ENCODE peak calls at places on chromosomes 11 and 22, in six cellular contexts. E, P, A, R, G and V are unnamed samples.

GRCh38 chr11:60914620-60915249 is 777 bp downstream of the TMEM109 start:
- DNase-seq in E (no peak), P (peak; percentile 47), A (peak; percentile 92), R (peak; percentile 40), G (peak; percentile 44), V (no peak)

GRCh38 chr11:105297463-105297862 is 157.9 kb upstream of the CARD18 start:
- DNase-seq in E (no peak), P (peak; percentile 22), A (peak; percentile 32), R (no peak), G (no peak), V (peak; percentile 67)

GRCh38 chr11:62707277-62707771 is at the start of the genes BSCL2 and GNG3:
- DNase-seq in E (peak; percentile 99), P (no peak), A (no peak), R (no peak), G (no peak), V (no peak)

GRCh38 chr11:116710762-116711161 is 62.0 kb downstream of the BUD13 start:
- DNase-seq in E (no peak), P (no peak), A (no peak), R (no peak), G (no peak), V (no peak)

GRCh38 chr11:62124186-62125113 is 639 bp downstream of the INCENP start:
- DNase-seq in E (peak; percentile 47), P (peak; percentile 31), A (peak; percentile 83), R (no peak), G (peak; percentile 63), V (peak; percentile 53)

GRCh38 chr11:77345621-77346020 is 44.1 kb upstream of the GDPD4 start:
- DNase-seq in E (no peak), P (peak; percentile 89), A (peak; percentile 31), R (no peak), G (no peak), V (peak; percentile 83)

GRCh38 chr11:134258577-134258976 is 5.2 kb downstream of the ACAD8 start:
- DNase-seq in E (no peak), P (no peak), A (peak; percentile 30), R (no peak), G (no peak), V (no peak)

GRCh38 chr11:16001044-16001568 is 355.2 kb downstream of the SOX6 start:
- DNase-seq in E (no peak), P (no peak), A (no peak), R (no peak), G (no peak), V (no peak)

GRCh38 chr11:72507050-72507449 is 72.7 kb upstream of the CLPB start:
- DNase-seq in E (no peak), P (no peak), A (peak; percentile 18), R (no peak), G (no peak), V (no peak)

GRCh38 chr22:27687984-27688545 is 113.5 kb downstream of the MN1 start:
- DNase-seq in E (no peak), P (no peak), A (no peak), R (no peak), G (no peak), V (no peak)

GRCh38 chr11:2193099-2193886 is 21.7 kb upstream of the TH start:
- DNase-seq in E (no peak), P (no peak), A (no peak), R (no peak), G (no peak), V (no peak)

GRCh38 chr11:120622189-120622912 is 110.8 kb downstream of the GRIK4 start:
- DNase-seq in E (peak; percentile 54), P (no peak), A (no peak), R (no peak), G (peak; percentile 71), V (no peak)

GRCh38 chr22:42173183-42173926 is 42.7 kb upstream of the CYP2D6 start:
- DNase-seq in E (no peak), P (no peak), A (no peak), R (no peak), G (no peak), V (no peak)

GRCh38 chr11:111761056-111761455 is 5.1 kb downstream of the PPP2R1B start:
- DNase-seq in E (no peak), P (no peak), A (no peak), R (no peak), G (no peak), V (no peak)

GRCh38 chr11:66330931-66331330 is 5.3 kb downstream of the RIN1 start:
- DNase-seq in E (no peak), P (no peak), A (no peak), R (no peak), G (no peak), V (no peak)

GRCh38 chr11:44954051-44954906 is 3.6 kb upstream of the TP53I11 start:
- DNase-seq in E (no peak), P (no peak), A (no peak), R (no peak), G (no peak), V (no peak)

GRCh38 chr11:117479372-117479771 is 151.7 kb downstream of the CEP164 start:
- DNase-seq in E (no peak), P (no peak), A (peak; percentile 19), R (no peak), G (peak; percentile 55), V (no peak)

GRCh38 chr11:19816040-19816439 is 103.4 kb downstream of the NAV2 start:
- DNase-seq in E (no peak), P (no peak), A (peak; percentile 46), R (no peak), G (no peak), V (no peak)

GRCh38 chr11:703515-703914 is 2.5 kb upstream of the EPS8L2 start:
- DNase-seq in E (no peak), P (no peak), A (peak; percentile 64), R (no peak), G (no peak), V (no peak)

GRCh38 chr22:24146190-24146616 is 35.1 kb upstream of the SUSD2 start:
- DNase-seq in E (no peak), P (peak; percentile 73), A (peak; percentile 95), R (peak; percentile 43), G (peak; percentile 82), V (peak; percentile 56)

GRCh38 chr11:65617990-65618751 is 2.6 kb downstream of the PCNX3 start:
- DNase-seq in E (no peak), P (no peak), A (no peak), R (no peak), G (no peak), V (no peak)

GRCh38 chr22:27278986-27279385 is 522.6 kb downstream of the MN1 start:
- DNase-seq in E (no peak), P (no peak), A (no peak), R (no peak), G (no peak), V (no peak)

GRCh38 chr22:23503142-23503541 is 76.9 kb downstream of the IGLL1 start:
- DNase-seq in E (no peak), P (no peak), A (peak; percentile 62), R (no peak), G (no peak), V (no peak)

GRCh38 chr11:2208691-2209369 is 37.2 kb upstream of the TH start:
- DNase-seq in E (peak; percentile 18), P (no peak), A (peak; percentile 51), R (no peak), G (no peak), V (no peak)

GRCh38 chr11:132980721-132981120 is 551.6 kb downstream of the OPCML start:
- DNase-seq in E (no peak), P (no peak), A (no peak), R (no peak), G (no peak), V (no peak)

GRCh38 chr11:41245184-41245583 is 214.3 kb downstream of the LRRC4C start:
- DNase-seq in E (peak; percentile 7), P (no peak), A (no peak), R (no peak), G (no peak), V (no peak)

GRCh38 chr11:6755953-6756347 is 15.8 kb downstream of the OR2AG2 start:
- DNase-seq in E (no peak), P (no peak), A (no peak), R (no peak), G (no peak), V (no peak)

GRCh38 chr11:6755303-6755952 is 16.3 kb downstream of the OR2AG2 start:
- DNase-seq in E (peak; percentile 39), P (peak; percentile 29), A (peak; percentile 76), R (peak; percentile 25), G (peak; percentile 38), V (peak; percentile 30)

GRCh38 chr11:6757373-6757967 is 14.3 kb downstream of the OR2AG2 start:
- DNase-seq in E (peak; percentile 52), P (peak; percentile 62), A (peak; percentile 65), R (peak; percentile 65), G (peak; percentile 74), V (peak; percentile 48)
- TF ChIP-seq CTCF in E (peak; percentile 42), P (peak; percentile 75), A (peak; percentile 64), R (peak; percentile 74), G (peak; percentile 77), V (peak; percentile 75)

DNA sequence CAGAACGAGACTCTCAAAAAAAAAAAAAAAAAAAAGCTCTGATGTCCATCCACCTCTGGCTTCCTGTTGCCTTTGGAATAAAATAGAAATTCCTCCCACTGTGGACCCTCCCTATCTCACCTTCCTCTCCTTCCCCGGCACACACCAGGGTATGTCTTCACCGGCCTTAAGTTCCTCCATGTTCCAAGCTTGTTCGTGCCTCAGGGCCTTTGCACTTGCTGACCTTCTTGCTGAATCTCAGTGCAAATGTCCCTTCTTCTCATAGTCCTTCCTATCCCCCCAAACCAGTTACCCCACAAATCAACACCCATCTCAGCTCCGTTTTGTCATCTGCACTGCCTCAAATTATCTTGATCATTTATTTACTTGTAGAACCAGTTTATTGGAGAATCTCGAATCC is 20.6 kb downstream of the IFT27 start:
- DNase-seq in E (no peak), P (no peak), A (no peak), R (no peak), G (no peak), V (no peak)
- TF ChIP-seq CTCF in E (no peak), P (no peak), A (no peak), R (no peak), G (no peak), V (no peak)

DNA sequence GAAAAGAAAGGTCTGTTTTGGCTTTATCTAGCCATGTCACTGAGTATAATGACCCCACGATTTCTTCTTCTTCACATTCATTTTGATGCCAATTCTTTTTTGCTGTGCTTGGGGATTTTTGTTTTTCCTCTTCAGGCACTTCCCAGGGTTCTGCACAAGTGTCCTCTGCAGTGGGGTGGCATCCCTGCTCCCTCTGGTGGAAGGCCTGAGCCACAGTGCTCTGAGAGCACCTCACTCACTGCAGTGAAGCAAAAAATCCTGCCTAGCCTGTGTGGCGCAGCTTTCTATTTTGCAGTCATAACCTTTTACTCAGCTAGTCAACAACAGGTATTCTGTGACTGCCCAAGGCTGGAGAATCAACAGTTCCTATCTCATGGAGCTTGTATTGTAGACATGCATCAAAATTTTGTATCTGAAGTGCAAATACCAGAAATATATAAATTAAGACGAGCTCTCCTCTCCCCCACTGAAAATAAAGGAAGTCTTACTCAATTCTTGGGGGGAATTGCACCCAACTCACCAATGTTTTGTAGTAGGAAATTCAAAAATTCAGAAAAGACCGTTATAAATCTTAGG is 153.3 kb downstream of the NCAM1 start:
- DNase-seq in E (peak; percentile 69), P (peak; percentile 64), A (no peak), R (no peak), G (peak; percentile 21), V (peak; percentile 19)
- TF ChIP-seq CTCF in E (peak; percentile 53), P (peak; percentile 88), A (peak; percentile 69), R (no peak), G (peak; percentile 44), V (peak; percentile 55)

GRCh38 chr22:50276143-50276542 is 6.0 kb upstream of the MAPK11 start:
- DNase-seq in E (peak; percentile 70), P (peak; percentile 49), A (peak; percentile 96), R (peak; percentile 61), G (peak; percentile 96), V (no peak)
- TF ChIP-seq CTCF in E (peak; percentile 64), P (peak; percentile 47), A (peak; percentile 43), R (peak; percentile 41), G (peak; percentile 95), V (peak; percentile 86)